ENCODE peak calls at places on chromosomes 11 and 22, in eight cellular contexts. D is breast epithelium, F is esophagus squamous epithelium, T is IMR-90, B is heart left ventricle, N is GM12878, I is sigmoid colon, X is stomach. S is an unnamed sample. For H3K27me3, the result is how much of the 10 kb centered on the place peaks cover.

GRCh38 chr11:1119282-1120146 is 38.2 kb upstream of the MUC5AC start:
- DNase-seq in D (no peak), F (no peak), T (no peak), N (no peak), B (no peak), I (peak), X (peak), S (no peak)

GRCh38 chr22:48895831-48896765 is 931.6 kb downstream of the BRD1 start:
- DNase-seq in I (no peak), X (no peak), B (no peak), D (no peak), N (no peak), T (no peak), F (no peak), S (no peak)

GRCh38 chr11:17386331-17387084 is 2.0 kb downstream of the KCNJ11 start:
- DNase-seq in I (no peak), N (no peak), T (peak), D (no peak), F (no peak), X (peak), B (peak), S (peak)

GRCh38 chr22:47121791-47122190 is 359.3 kb downstream of the TBC1D22A start:
- DNase-seq in T (no peak), X (no peak), B (no peak), I (no peak), D (no peak), F (no peak), N (no peak), S (no peak)

GRCh38 chr22:50136431-50137047 is 34.0 kb upstream of the PANX2 start:
- DNase-seq in X (no peak), B (no peak), T (no peak), D (no peak), F (no peak), I (no peak), N (no peak), S (no peak)

GRCh38 chr22:37283393-37283937 is 1.2 kb downstream of the CYTH4 start:
- DNase-seq in D (no peak), T (no peak), B (no peak), F (no peak), I (no peak), X (no peak), N (no peak), S (no peak)

GRCh38 chr11:100635194-100635593 is 51.9 kb upstream of the ARHGAP42 start:
- DNase-seq in F (no peak), N (no peak), T (no peak), D (no peak), B (no peak), X (no peak), I (no peak), S (no peak)

GRCh38 chr11:76408171-76408965 is 27.2 kb downstream of the GVQW3 start:
- DNase-seq in I (no peak), D (no peak), B (no peak), F (no peak), X (no peak), T (no peak), N (no peak), S (no peak)

GRCh38 chr22:44136112-44136511 is 44.6 kb upstream of the PARVG start:
- DNase-seq in N (no peak), T (no peak), I (peak), B (no peak), D (no peak), F (no peak), X (no peak), S (no peak)

GRCh38 chr11:115421338-115422012 is 82.7 kb downstream of the CADM1 start:
- DNase-seq in F (no peak), T (no peak), X (no peak), B (peak), D (no peak), N (no peak), I (no peak), S (no peak)

GRCh38 chr11:87301785-87302540 is 264.2 kb downstream of the TMEM135 start:
- DNase-seq in B (no peak), D (no peak), F (no peak), X (no peak), T (peak), N (no peak), I (no peak), S (no peak)

GRCh38 chr22:36753120-36753802 is 22.7 kb downstream of the IFT27 start:
- DNase-seq in B (no peak), N (no peak), I (peak), T (no peak), D (no peak), X (no peak), F (no peak), S (no peak)

GRCh38 chr11:2409701-2410468 is 9.3 kb downstream of the TSSC4 start:
- DNase-seq in F (no peak), T (no peak), X (no peak), B (no peak), N (no peak), D (no peak), I (no peak), S (no peak)

DNA sequence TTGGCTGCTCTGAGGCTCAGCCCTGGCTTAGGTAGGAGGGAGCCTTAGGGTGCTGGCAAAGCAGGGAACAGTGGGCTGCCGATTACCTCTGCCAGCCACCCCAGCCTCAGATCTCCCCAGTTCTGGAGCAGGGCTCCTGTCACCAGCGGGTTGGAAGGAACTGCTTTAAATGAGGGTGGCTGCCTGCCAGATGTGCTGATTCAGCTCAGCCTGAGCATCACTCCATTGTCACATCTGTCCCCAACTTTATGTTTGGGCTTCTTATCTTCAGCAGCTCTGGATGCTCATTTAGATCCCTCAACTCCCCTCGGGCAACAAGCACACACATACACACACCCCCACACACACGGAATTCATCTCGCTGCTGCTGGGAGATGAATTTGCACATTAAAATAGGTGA is 16.9 kb upstream of the ANKK1 start:
- DNase-seq in X (no peak), F (no peak), I (no peak), T (no peak), D (no peak), B (no peak), N (no peak), S (no peak)
- TF ChIP-seq POLR2A in X (no peak), F (no peak), I (no peak), T (no peak), D (no peak), B (no peak), N (no peak), S (no peak)

GRCh38 chr11:131998020-131998419 is 627.6 kb downstream of the NTM start:
- DNase-seq in B (no peak), X (no peak), I (peak), D (no peak), T (no peak), N (no peak), F (no peak), S (no peak)
- H3K27ac ChIP-seq in B (no peak), X (no peak), I (no peak), D (no peak), T (no peak), N (no peak), F (no peak), S (no peak)

DNA sequence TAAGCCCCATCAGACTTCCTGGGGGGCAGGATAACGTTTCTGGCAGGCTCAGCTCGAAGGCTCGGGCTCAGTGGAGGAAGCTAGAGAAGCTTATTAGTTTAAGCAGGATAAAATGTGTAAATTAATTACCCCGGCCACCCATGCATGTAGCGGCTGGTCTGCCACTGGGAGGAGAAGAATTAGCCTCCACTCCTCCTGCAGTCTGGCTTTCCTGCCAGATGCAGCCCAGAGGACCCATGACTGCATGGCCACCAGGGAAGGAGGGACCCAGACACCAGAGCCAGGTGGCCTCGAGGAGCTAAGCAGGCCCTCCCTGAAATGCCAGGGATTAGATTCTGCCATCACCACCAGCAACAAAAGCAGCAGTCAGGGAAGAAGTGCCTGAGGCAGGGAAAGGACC is 32.3 kb downstream of the TRIM29 start:
- DNase-seq in D (no peak), X (no peak), B (no peak), N (no peak), F (no peak), T (no peak), I (no peak), S (no peak)
- H3K27me3 ChIP-seq in D (under half), X (under half), B (under half), N (under half), F (under half), T (half or more), I (under half), S (under half)

DNA sequence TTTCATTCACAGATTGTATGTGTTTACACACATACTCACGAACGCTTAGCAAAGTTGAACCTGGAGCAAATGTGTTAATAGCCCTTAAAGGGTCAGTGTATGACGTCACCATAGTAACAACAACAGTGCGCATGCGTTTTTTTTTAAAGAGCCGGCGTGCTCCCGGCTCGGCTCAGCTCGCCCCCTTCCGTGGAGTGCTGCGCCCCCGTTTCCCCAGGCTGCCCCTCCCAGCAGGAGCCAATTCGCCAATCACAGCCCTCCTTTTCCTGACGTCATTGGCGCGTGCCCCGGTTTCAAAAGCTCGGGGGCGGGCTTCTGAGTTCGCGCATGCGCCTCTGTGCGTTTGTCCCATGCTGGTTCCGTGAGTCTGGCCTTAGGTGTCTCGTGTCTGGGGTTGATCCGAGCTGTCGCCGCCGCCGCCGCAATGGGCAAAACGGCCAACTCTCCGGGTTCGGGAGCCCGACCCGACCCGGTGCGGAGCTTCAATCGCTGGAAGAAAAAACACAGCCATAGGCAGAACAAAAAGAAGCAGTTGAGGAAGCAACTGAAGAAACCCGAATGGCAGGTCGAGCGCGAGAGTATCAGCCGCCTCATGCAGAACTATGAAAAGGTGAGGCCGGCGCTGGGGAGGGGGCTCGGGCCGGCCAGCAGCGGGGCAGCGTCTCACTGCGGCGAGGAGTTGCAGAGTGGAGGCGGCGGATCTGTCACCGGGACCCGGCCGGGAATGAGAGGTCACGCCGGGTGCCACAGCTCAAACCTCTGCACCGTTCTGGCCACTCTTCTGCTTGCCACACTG is at the start of gene DDX10:
- DNase-seq in N (peak), F (peak), I (peak), D (peak), T (peak), X (peak), B (peak), S (peak)
- TF ChIP-seq POLR2A in N (peak), F (peak), I (no peak), D (no peak), T (no peak), X (no peak), B (peak), S (no peak)